ENCODE peak calls at places on chromosomes 7 and 10, in nine cellular contexts. One of them, this sample, is unnamed.

GRCh38 chr7:155230169-155230593 is 67.5 kb upstream of the INSIG1 start:
- DNase-seq in brain microvascular endothelial cell: peak
- DNase-seq in pancreas: no peak
- DNase-seq in B cell: no peak
- DNase-seq in suprapubic skin: no peak
- DNase-seq in AG04450: peak
- DNase-seq in GM10248: no peak
- DNase-seq in thyroid gland: no peak
- DNase-seq in GM20000: no peak
- DNase-seq in this sample: no peak

GRCh38 chr7:55594414-55594813 is 22.1 kb upstream of the VOPP1 start:
- DNase-seq in brain microvascular endothelial cell: no peak
- DNase-seq in pancreas: no peak
- DNase-seq in B cell: no peak
- DNase-seq in suprapubic skin: no peak
- DNase-seq in AG04450: no peak
- DNase-seq in GM10248: no peak
- DNase-seq in thyroid gland: no peak
- DNase-seq in GM20000: no peak
- DNase-seq in this sample: no peak

GRCh38 chr7:135386181-135386580 is 123.7 kb downstream of the CNOT4 start:
- DNase-seq in brain microvascular endothelial cell: no peak
- DNase-seq in pancreas: no peak
- DNase-seq in B cell: no peak
- DNase-seq in suprapubic skin: no peak
- DNase-seq in AG04450: no peak
- DNase-seq in GM10248: no peak
- DNase-seq in thyroid gland: no peak
- DNase-seq in GM20000: no peak
- DNase-seq in this sample: no peak

GRCh38 chr10:43235070-43235900 is 31.6 kb downstream of the RASGEF1A start:
- DNase-seq in brain microvascular endothelial cell: no peak
- DNase-seq in pancreas: peak
- DNase-seq in B cell: no peak
- DNase-seq in suprapubic skin: peak
- DNase-seq in AG04450: no peak
- DNase-seq in GM10248: no peak
- DNase-seq in thyroid gland: no peak
- DNase-seq in GM20000: no peak
- DNase-seq in this sample: peak

GRCh38 chr10:132873395-132873794 is 69.0 kb downstream of the CFAP46 start:
- DNase-seq in brain microvascular endothelial cell: no peak
- DNase-seq in pancreas: peak
- DNase-seq in B cell: no peak
- DNase-seq in suprapubic skin: no peak
- DNase-seq in AG04450: no peak
- DNase-seq in GM10248: no peak
- DNase-seq in thyroid gland: no peak
- DNase-seq in GM20000: no peak
- DNase-seq in this sample: peak

GRCh38 chr7:23700058-23700457 is 10.0 kb upstream of the STK31 start:
- DNase-seq in brain microvascular endothelial cell: no peak
- DNase-seq in pancreas: no peak
- DNase-seq in B cell: no peak
- DNase-seq in suprapubic skin: no peak
- DNase-seq in AG04450: no peak
- DNase-seq in GM10248: no peak
- DNase-seq in thyroid gland: no peak
- DNase-seq in GM20000: no peak
- DNase-seq in this sample: no peak

GRCh38 chr7:69934475-69934903 is 336.2 kb downstream of the AUTS2 start:
- DNase-seq in brain microvascular endothelial cell: no peak
- DNase-seq in pancreas: peak
- DNase-seq in B cell: no peak
- DNase-seq in suprapubic skin: no peak
- DNase-seq in AG04450: no peak
- DNase-seq in GM10248: no peak
- DNase-seq in thyroid gland: peak
- DNase-seq in GM20000: no peak
- DNase-seq in this sample: no peak

GRCh38 chr7:27899601-27900000 is 159.6 kb downstream of the TAX1BP1 start:
- DNase-seq in brain microvascular endothelial cell: no peak
- DNase-seq in pancreas: no peak
- DNase-seq in B cell: no peak
- DNase-seq in suprapubic skin: no peak
- DNase-seq in AG04450: no peak
- DNase-seq in GM10248: no peak
- DNase-seq in thyroid gland: no peak
- DNase-seq in GM20000: no peak
- DNase-seq in this sample: no peak

GRCh38 chr7:128844777-128845311 is 14.6 kb downstream of the FLNC start:
- DNase-seq in brain microvascular endothelial cell: no peak
- DNase-seq in pancreas: peak
- DNase-seq in B cell: no peak
- DNase-seq in suprapubic skin: no peak
- DNase-seq in AG04450: no peak
- DNase-seq in GM10248: no peak
- DNase-seq in thyroid gland: no peak
- DNase-seq in GM20000: no peak
- DNase-seq in this sample: no peak

GRCh38 chr10:11183000-11183399 is 165.3 kb downstream of the CELF2 start:
- DNase-seq in brain microvascular endothelial cell: no peak
- DNase-seq in pancreas: no peak
- DNase-seq in B cell: no peak
- DNase-seq in suprapubic skin: no peak
- DNase-seq in AG04450: no peak
- DNase-seq in GM10248: no peak
- DNase-seq in thyroid gland: no peak
- DNase-seq in GM20000: no peak
- DNase-seq in this sample: no peak

GRCh38 chr7:5997210-5997808 is 11.5 kb downstream of the PMS2 start:
- DNase-seq in brain microvascular endothelial cell: peak
- DNase-seq in pancreas: no peak
- DNase-seq in B cell: peak
- DNase-seq in suprapubic skin: no peak
- DNase-seq in AG04450: peak
- DNase-seq in GM10248: peak
- DNase-seq in thyroid gland: peak
- DNase-seq in GM20000: peak
- DNase-seq in this sample: no peak

GRCh38 chr7:30887464-30887872 is 24.2 kb upstream of the AQP1 start:
- DNase-seq in brain microvascular endothelial cell: no peak
- DNase-seq in pancreas: peak
- DNase-seq in B cell: no peak
- DNase-seq in suprapubic skin: no peak
- DNase-seq in AG04450: no peak
- DNase-seq in GM10248: no peak
- DNase-seq in thyroid gland: peak
- DNase-seq in GM20000: no peak
- DNase-seq in this sample: no peak

GRCh38 chr10:128130051-128130450 is 3.8 kb upstream of the MKI67 start:
- DNase-seq in brain microvascular endothelial cell: no peak
- DNase-seq in pancreas: no peak
- DNase-seq in B cell: no peak
- DNase-seq in suprapubic skin: no peak
- DNase-seq in AG04450: no peak
- DNase-seq in GM10248: no peak
- DNase-seq in thyroid gland: no peak
- DNase-seq in GM20000: no peak
- DNase-seq in this sample: no peak

DNA sequence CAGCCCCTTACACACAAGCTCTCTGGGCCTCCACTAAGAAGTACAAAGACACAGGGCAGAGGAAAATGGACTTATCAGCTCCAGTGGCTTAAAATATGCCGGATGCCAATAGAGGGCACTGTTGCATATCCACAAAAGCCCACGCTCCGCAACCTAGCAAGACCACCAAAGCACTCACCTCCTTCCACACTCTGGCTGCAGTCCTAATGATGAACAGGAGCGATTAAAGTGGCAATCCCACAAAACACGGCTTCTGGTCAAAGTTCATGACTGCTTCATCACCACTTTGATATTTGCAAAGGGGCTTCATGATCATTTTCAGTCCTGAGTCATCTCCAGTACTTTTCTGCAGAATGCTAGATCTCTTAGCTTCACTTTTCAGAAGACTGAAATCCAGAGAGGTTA is 158.3 kb upstream of the ITGB1 start:
- DNase-seq in brain microvascular endothelial cell: peak
- DNase-seq in pancreas: no peak
- DNase-seq in B cell: no peak
- DNase-seq in suprapubic skin: no peak
- DNase-seq in AG04450: no peak
- DNase-seq in GM10248: no peak
- DNase-seq in thyroid gland: peak
- DNase-seq in GM20000: no peak
- DNase-seq in this sample: no peak
- TF ChIP-seq CTCF in brain microvascular endothelial cell: peak
- TF ChIP-seq CTCF in pancreas: peak
- TF ChIP-seq CTCF in B cell: no peak
- TF ChIP-seq CTCF in suprapubic skin: no peak
- TF ChIP-seq CTCF in AG04450: peak
- TF ChIP-seq CTCF in GM10248: no peak
- TF ChIP-seq CTCF in thyroid gland: peak
- TF ChIP-seq CTCF in GM20000: peak
- TF ChIP-seq CTCF in this sample: peak

GRCh38 chr10:84205853-84206513 is 11.6 kb downstream of the CDHR1 start:
- DNase-seq in brain microvascular endothelial cell: no peak
- DNase-seq in pancreas: no peak
- DNase-seq in B cell: no peak
- DNase-seq in suprapubic skin: peak
- DNase-seq in AG04450: no peak
- DNase-seq in GM10248: no peak
- DNase-seq in thyroid gland: no peak
- DNase-seq in GM20000: no peak
- DNase-seq in this sample: no peak

GRCh38 chr10:84205049-84205852 is 10.9 kb downstream of the CDHR1 start:
- DNase-seq in brain microvascular endothelial cell: peak
- DNase-seq in pancreas: no peak
- DNase-seq in B cell: peak
- DNase-seq in suprapubic skin: peak
- DNase-seq in AG04450: no peak
- DNase-seq in GM10248: peak
- DNase-seq in thyroid gland: peak
- DNase-seq in GM20000: peak
- DNase-seq in this sample: no peak

GRCh38 chr10:84202349-84202748 is 8.0 kb downstream of the CDHR1 start:
- DNase-seq in brain microvascular endothelial cell: no peak
- DNase-seq in pancreas: no peak
- DNase-seq in B cell: no peak
- DNase-seq in suprapubic skin: no peak
- DNase-seq in AG04450: no peak
- DNase-seq in GM10248: no peak
- DNase-seq in thyroid gland: no peak
- DNase-seq in GM20000: no peak
- DNase-seq in this sample: no peak

GRCh38 chr10:84204610-84205009 is 10.3 kb downstream of the CDHR1 start:
- DNase-seq in brain microvascular endothelial cell: no peak
- DNase-seq in pancreas: no peak
- DNase-seq in B cell: no peak
- DNase-seq in suprapubic skin: no peak
- DNase-seq in AG04450: no peak
- DNase-seq in GM10248: no peak
- DNase-seq in thyroid gland: no peak
- DNase-seq in GM20000: no peak
- DNase-seq in this sample: no peak

DNA sequence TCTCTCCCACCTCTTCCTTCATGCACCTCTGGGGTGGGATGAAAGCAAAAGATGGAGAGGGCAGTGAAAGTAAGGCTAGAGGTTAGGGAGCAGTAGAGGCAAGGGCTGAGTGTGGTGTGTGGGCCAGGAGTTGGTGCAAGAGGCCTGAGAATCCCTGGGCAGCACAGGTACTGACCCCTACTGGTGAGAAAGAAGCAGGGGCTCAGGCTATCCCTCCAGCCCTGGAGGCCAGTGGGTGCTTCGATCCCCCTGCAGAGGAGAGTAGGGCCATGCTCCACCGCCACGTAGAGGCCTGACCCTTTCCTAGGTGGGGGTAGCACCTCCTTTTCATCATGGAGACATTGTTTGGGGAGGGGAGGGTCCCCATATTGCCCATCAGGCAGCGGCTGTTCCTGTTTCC is 9.8 kb downstream of the CDHR1 start:
- DNase-seq in brain microvascular endothelial cell: no peak
- DNase-seq in pancreas: no peak
- DNase-seq in B cell: no peak
- DNase-seq in suprapubic skin: no peak
- DNase-seq in AG04450: no peak
- DNase-seq in GM10248: peak
- DNase-seq in thyroid gland: no peak
- DNase-seq in GM20000: peak
- DNase-seq in this sample: no peak
- TF ChIP-seq CTCF in brain microvascular endothelial cell: peak
- TF ChIP-seq CTCF in pancreas: no peak
- TF ChIP-seq CTCF in B cell: no peak
- TF ChIP-seq CTCF in suprapubic skin: no peak
- TF ChIP-seq CTCF in AG04450: peak
- TF ChIP-seq CTCF in GM10248: peak
- TF ChIP-seq CTCF in thyroid gland: no peak
- TF ChIP-seq CTCF in GM20000: peak
- TF ChIP-seq CTCF in this sample: peak

GRCh38 chr10:115580239-115580638 is 487.1 kb downstream of the ATRNL1 start:
- DNase-seq in brain microvascular endothelial cell: no peak
- DNase-seq in pancreas: no peak
- DNase-seq in B cell: no peak
- DNase-seq in suprapubic skin: no peak
- DNase-seq in AG04450: no peak
- DNase-seq in GM10248: no peak
- DNase-seq in thyroid gland: no peak
- DNase-seq in GM20000: no peak
- DNase-seq in this sample: no peak
- TF ChIP-seq CTCF in brain microvascular endothelial cell: no peak
- TF ChIP-seq CTCF in pancreas: no peak
- TF ChIP-seq CTCF in B cell: no peak
- TF ChIP-seq CTCF in suprapubic skin: no peak
- TF ChIP-seq CTCF in AG04450: no peak
- TF ChIP-seq CTCF in GM10248: no peak
- TF ChIP-seq CTCF in thyroid gland: no peak
- TF ChIP-seq CTCF in GM20000: no peak
- TF ChIP-seq CTCF in this sample: peak

DNA sequence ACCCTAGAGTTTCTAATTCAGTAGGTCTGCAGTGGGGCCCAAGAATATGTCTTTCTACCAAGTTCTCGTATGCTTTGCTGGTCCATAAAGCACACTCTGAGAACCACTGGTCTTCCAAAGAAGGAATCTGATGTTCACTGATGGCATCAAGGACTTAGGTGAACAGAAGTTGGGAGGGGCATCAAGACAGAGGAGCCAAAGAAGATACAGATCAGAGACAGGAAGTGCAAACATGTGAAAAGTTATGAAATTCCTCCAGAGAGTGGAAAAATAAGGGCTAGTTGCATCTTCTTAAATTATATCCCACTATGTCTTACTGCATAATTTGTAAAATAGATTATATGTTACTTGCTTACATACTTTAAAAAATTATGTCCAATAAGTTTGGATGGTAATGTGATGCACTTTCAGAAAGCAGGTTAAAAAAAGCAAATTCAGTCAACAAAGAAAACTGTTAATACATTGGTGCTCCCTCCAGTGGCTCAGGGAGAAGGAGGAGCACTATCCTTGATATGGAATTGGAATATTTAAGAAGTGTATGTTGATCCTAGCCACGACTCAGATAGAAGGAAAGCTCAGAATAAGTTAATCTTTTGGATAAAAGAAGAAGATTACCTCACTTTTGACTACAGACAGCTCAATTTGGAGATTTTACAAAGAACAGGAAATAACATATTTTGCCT is 35.8 kb downstream of the CREB3L2 start:
- DNase-seq in brain microvascular endothelial cell: no peak
- DNase-seq in pancreas: no peak
- DNase-seq in B cell: no peak
- DNase-seq in suprapubic skin: no peak
- DNase-seq in AG04450: no peak
- DNase-seq in GM10248: no peak
- DNase-seq in thyroid gland: no peak
- DNase-seq in GM20000: no peak
- DNase-seq in this sample: no peak
- TF ChIP-seq CTCF in brain microvascular endothelial cell: peak
- TF ChIP-seq CTCF in pancreas: no peak
- TF ChIP-seq CTCF in B cell: no peak
- TF ChIP-seq CTCF in suprapubic skin: no peak
- TF ChIP-seq CTCF in AG04450: peak
- TF ChIP-seq CTCF in GM10248: no peak
- TF ChIP-seq CTCF in thyroid gland: peak
- TF ChIP-seq CTCF in GM20000: no peak
- TF ChIP-seq CTCF in this sample: no peak